ENCODE peak calls at places on chromosomes 3 and 15, in four cellular contexts. O is brain microvascular endothelial cell, D is GM06990, I is astrocyte. F is an unnamed sample.

GRCh38 chr3:126932188-126932931 is 50.6 kb upstream of the PLXNA1 start:
- DNase-seq in O (peak), D (no peak), I (peak), F (no peak)

GRCh38 chr3:47867451-47868017 is 64.6 kb downstream of the DHX30 start:
- DNase-seq in O (no peak), D (no peak), I (no peak), F (no peak)

GRCh38 chr3:171557173-171557572 is 97.0 kb upstream of the TNIK start:
- DNase-seq in O (no peak), D (no peak), I (no peak), F (no peak)

GRCh38 chr15:63198752-63199250 is 9.4 kb downstream of the RAB8B start:
- DNase-seq in O (no peak), D (no peak), I (no peak), F (no peak)

GRCh38 chr15:68201879-68202261 is 3.3 kb downstream of the CALML4 start:
- DNase-seq in O (no peak), D (no peak), I (no peak), F (no peak)

GRCh38 chr15:75696854-75697259 is 15.8 kb downstream of the CSPG4 start:
- DNase-seq in O (no peak), D (no peak), I (no peak), F (no peak)

GRCh38 chr3:182710557-182711157 is 82.6 kb upstream of the ATP11B start:
- DNase-seq in O (no peak), D (no peak), I (no peak), F (no peak)

GRCh38 chr3:34419801-34420200 is 621.4 kb downstream of the PDCD6IP start:
- DNase-seq in O (peak), D (no peak), I (no peak), F (peak)

GRCh38 chr3:71579301-71579933 is 4.1 kb downstream of the FOXP1 start:
- DNase-seq in O (no peak), D (no peak), I (peak), F (no peak)

GRCh38 chr3:37944243-37944955 is 46.2 kb upstream of the VILL start:
- DNase-seq in O (no peak), D (no peak), I (no peak), F (no peak)

GRCh38 chr3:2770451-2770850 is 339.7 kb downstream of the IL5RA start:
- DNase-seq in O (no peak), D (no peak), I (no peak), F (peak)

GRCh38 chr15:31089361-31090047 is 12.0 kb downstream of the TRPM1 start:
- DNase-seq in O (no peak), D (no peak), I (no peak), F (peak)

GRCh38 chr15:65957451-65957850 is 88.2 kb downstream of the RAB11A start:
- DNase-seq in O (no peak), D (no peak), I (no peak), F (no peak)

GRCh38 chr3:128548426-128549282 is 55.7 kb upstream of the GATA2 start:
- DNase-seq in O (peak), D (no peak), I (peak), F (no peak)

GRCh38 chr3:2765002-2765579 is 345.1 kb downstream of the IL5RA start:
- DNase-seq in O (no peak), D (peak), I (no peak), F (peak)

GRCh38 chr15:76197703-76198455 is 113.4 kb downstream of the ETFA start:
- DNase-seq in O (no peak), D (no peak), I (no peak), F (no peak)

GRCh38 chr15:39535466-39535865 is 45.4 kb upstream of the THBS1 start:
- DNase-seq in O (no peak), D (no peak), I (no peak), F (no peak)

GRCh38 chr3:149717391-149718056 is 34.8 kb downstream of the COMMD2 start:
- DNase-seq in O (peak), D (no peak), I (peak), F (peak)

GRCh38 chr3:123202451-123202850 is 708 bp downstream of the SEC22A start:
- DNase-seq in O (peak), D (no peak), I (no peak), F (peak)

GRCh38 chr3:186320862-186321568 is 41.0 kb downstream of the DGKG start:
- DNase-seq in O (no peak), D (no peak), I (peak), F (no peak)

GRCh38 chr3:27521179-27521871 is 37.1 kb upstream of the SLC4A7 start:
- DNase-seq in O (peak), D (no peak), I (peak), F (no peak)

GRCh38 chr15:89114974-89115373 is 26.7 kb downstream of the ABHD2 start:
- DNase-seq in O (peak), D (no peak), I (peak), F (no peak)

GRCh38 chr15:78914027-78914764 is 30.6 kb downstream of the CTSH start:
- DNase-seq in O (no peak), D (no peak), I (peak), F (no peak)

GRCh38 chr15:62497356-62497755 is 332.3 kb upstream of the C2CD4B start:
- DNase-seq in O (no peak), D (no peak), I (no peak), F (no peak)

GRCh38 chr3:138197545-138197944 is 10.4 kb downstream of the ARMC8 start:
- DNase-seq in O (no peak), D (no peak), I (no peak), F (no peak)

GRCh38 chr3:128800241-128801187 is 74.5 kb downstream of the RAB7A start:
- DNase-seq in O (no peak), D (no peak), I (no peak), F (no peak)

GRCh38 chr3:127226946-127227842 is 34.3 kb downstream of the PRR23E start:
- DNase-seq in O (no peak), D (no peak), I (no peak), F (peak)

GRCh38 chr15:57551717-57552677 is 39.7 kb upstream of the MYZAP start:
- DNase-seq in O (peak), D (no peak), I (peak), F (peak)

GRCh38 chr15:80507131-80507530 is 102.9 kb downstream of the ARNT2 start:
- DNase-seq in O (no peak), D (no peak), I (no peak), F (no peak)

GRCh38 chr3:34056951-34057390 is 258.5 kb downstream of the PDCD6IP start:
- DNase-seq in O (no peak), D (peak), I (no peak), F (no peak)

GRCh38 chr3:47605646-47606045 is 27.0 kb upstream of the CSPG5 start:
- DNase-seq in O (peak), D (no peak), I (peak), F (no peak)

GRCh38 chr3:187261541-187261969 is 30.0 kb downstream of the MASP1 start:
- DNase-seq in O (no peak), D (no peak), I (peak), F (no peak)

GRCh38 chr3:79878697-79879096 is 110.9 kb upstream of the ROBO1 start:
- DNase-seq in O (no peak), D (no peak), I (no peak), F (no peak)

GRCh38 chr15:29528276-29528675 is 258.7 kb upstream of the NSMCE3 start:
- DNase-seq in O (no peak), D (no peak), I (no peak), F (no peak)

GRCh38 chr15:48965972-48966371 is 2.3 kb upstream of the SHC4 start:
- DNase-seq in O (peak), D (no peak), I (no peak), F (no peak)

GRCh38 chr15:39610665-39611064 is 29.8 kb downstream of the THBS1 start:
- DNase-seq in O (no peak), D (no peak), I (no peak), F (no peak)

DNA sequence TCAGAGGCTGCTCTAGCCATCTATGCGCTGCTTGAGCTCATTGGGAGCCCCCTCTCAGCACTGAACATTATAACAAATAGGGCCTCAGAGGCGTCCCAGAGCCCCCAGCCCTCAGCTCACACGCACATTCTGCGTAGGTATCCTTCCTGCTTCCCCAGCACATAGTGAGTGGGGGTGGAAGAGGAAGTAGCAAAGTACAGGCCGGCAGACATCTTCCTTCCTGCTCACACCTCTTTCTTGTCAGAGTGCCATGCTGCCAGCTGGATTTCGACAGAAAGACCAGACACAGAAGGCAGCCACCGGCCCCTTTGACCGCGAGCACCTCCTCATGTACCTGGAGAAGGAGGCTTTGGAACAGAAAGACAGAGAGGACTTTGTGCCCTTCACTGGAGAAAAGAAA is 16.6 kb downstream of the TMOD2 start:
- DNase-seq in O (no peak), D (no peak), I (no peak), F (no peak)
- TF ChIP-seq CTCF in O (no peak), D (no peak), I (no peak), F (no peak)

DNA sequence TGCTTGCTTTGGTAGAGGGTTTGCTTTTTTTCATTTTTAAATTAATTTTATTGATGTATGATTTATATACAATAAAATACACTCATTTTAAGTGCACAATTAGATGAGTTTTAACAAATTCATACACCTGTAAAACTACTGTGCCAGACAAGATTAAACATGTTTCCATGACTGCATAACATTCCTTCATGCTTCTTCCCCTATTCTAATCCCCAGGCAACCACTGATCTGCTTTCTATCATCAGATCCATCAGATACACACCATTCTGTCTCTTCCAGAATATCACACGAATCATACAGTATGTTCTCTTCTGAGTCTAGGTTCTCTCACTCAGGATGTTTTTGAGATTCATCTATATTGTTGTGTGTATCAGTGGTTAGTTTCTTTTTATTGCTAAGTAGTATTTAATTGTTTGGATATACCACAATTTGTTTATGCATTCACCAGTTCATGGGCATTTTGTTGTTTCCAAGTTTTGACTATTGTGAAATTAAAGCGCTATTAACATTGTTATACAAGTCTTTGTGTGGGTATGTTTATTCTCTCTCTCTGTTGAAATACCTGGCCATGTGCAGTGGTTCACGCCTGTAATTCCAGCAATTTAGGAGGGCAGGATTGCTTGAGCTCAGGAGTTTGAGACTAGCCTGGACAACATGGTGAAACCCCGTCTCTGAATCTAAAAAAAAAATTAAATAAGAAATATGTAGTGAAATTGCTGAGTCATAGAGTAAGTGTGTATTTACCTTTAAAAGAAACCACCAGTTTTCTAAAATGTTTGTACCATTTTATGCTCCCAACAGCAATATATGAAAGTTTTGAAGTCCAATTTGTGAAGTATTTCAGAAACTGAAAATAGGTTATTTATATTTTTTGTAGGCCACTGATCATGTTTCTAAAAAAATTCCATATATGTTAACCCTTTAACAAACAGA is 6.9 kb upstream of the TFG start:
- DNase-seq in O (no peak), D (no peak), I (no peak), F (no peak)
- TF ChIP-seq CTCF in O (no peak), D (no peak), I (no peak), F (no peak)

GRCh38 chr3:13655074-13655913 is 106.4 kb downstream of the FBLN2 start:
- DNase-seq in O (no peak), D (no peak), I (peak), F (peak)
- TF ChIP-seq CTCF in O (peak), D (peak), I (peak), F (peak)

DNA sequence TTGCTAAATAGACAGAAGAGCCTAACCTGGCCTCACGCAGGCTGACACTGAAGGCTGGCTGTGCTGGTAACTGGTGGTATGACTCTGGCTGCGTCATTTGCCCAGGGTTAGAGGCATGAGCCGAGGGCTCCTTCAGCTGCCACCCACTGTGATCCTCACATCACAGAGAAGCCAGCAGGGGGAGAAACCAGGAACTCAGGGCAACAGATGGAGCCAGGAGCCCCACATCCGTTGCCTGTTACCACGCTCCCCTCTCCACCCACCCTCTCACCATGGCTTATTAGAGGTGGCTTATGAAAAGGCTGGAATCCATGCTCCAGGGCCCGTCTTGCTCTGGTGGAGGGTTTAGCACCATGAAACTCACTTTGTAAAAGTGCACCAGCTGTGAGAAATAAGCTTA is 60.7 kb downstream of the ASB7 start:
- DNase-seq in O (no peak), D (no peak), I (no peak), F (no peak)
- TF ChIP-seq CTCF in O (peak), D (peak), I (peak), F (no peak)

GRCh38 chr3:99684678-99685077 is 46.3 kb downstream of the COL8A1 start:
- DNase-seq in O (no peak), D (no peak), I (peak), F (no peak)

GRCh38 chr3:99683465-99683864 is 45.1 kb downstream of the COL8A1 start:
- DNase-seq in O (no peak), D (no peak), I (peak), F (no peak)

GRCh38 chr3:99683876-99684275 is 45.5 kb downstream of the COL8A1 start:
- DNase-seq in O (no peak), D (no peak), I (no peak), F (no peak)

GRCh38 chr3:99686469-99686868 is 48.1 kb downstream of the COL8A1 start:
- DNase-seq in O (no peak), D (no peak), I (no peak), F (no peak)

GRCh38 chr3:99686955-99687612 is 48.7 kb downstream of the COL8A1 start:
- DNase-seq in O (peak), D (no peak), I (no peak), F (peak)
- TF ChIP-seq CTCF in O (peak), D (peak), I (peak), F (peak)

GRCh38 chr3:62110801-62111200 is 262.5 kb downstream of the FEZF2 start:
- DNase-seq in O (no peak), D (no peak), I (peak), F (no peak)

GRCh38 chr3:62113092-62113491 is 260.3 kb downstream of the FEZF2 start:
- DNase-seq in O (no peak), D (no peak), I (no peak), F (no peak)

DNA sequence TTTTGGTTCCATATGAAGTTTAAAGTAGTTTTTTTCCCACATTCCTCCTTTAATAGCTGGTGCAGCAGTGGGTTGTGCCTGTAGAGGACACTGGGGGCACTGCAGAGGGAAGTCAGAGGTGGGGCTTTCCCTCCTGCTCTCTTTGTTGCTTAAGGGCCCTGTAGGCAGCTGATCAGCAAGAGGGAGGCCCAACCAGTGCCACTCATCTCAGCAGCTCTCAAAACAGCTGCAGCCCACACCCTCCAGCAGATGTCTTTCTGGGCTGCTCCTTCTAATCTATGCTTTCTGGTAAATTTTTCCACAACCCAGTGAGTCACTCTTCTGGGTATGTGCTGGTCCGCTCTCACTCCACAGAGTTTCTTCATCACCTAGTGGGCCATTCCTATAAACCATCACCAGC is 263.8 kb downstream of the FEZF2 start:
- DNase-seq in O (peak), D (no peak), I (peak), F (no peak)
- TF ChIP-seq CTCF in O (peak), D (no peak), I (peak), F (no peak)

GRCh38 chr3:195889843-195890407 is 18.4 kb downstream of the TNK2 start:
- DNase-seq in O (no peak), D (no peak), I (no peak), F (no peak)
- TF ChIP-seq CTCF in O (peak), D (peak), I (no peak), F (no peak)

GRCh38 chr3:51862886-51863285 is 1.5 kb downstream of the IQCF2 start:
- DNase-seq in O (no peak), D (no peak), I (no peak), F (no peak)

GRCh38 chr3:51860703-51861665 is at the start of gene IQCF2:
- DNase-seq in O (no peak), D (peak), I (no peak), F (no peak)
- TF ChIP-seq CTCF in O (no peak), D (no peak), I (no peak), F (no peak)

GRCh38 chr3:114076711-114077110 is 20.2 kb downstream of the QTRT2 start:
- DNase-seq in O (no peak), D (no peak), I (no peak), F (no peak)
- TF ChIP-seq CTCF in O (no peak), D (no peak), I (no peak), F (no peak)

F was measured in nephron progenitor cell.